ENCODE peak calls at places on chromosomes 16 and 17, in ten cellular contexts. F is keratinocyte, Q is psoas muscle, G is cardiac fibroblast, T is fibroblast of mammary gland, X is mucosa of descending colon, S is transverse colon, I is neuronal stem cell, P is lower leg skin, Y is right lobe of liver. R is an unnamed sample.

GRCh38 chr16:27822529-27823437 is 240.7 kb downstream of the GSG1L start:
- DNase-seq in P (no peak), S (no peak), G (no peak), T (no peak), I (no peak), F (no peak), X (no peak), Q (no peak), Y (no peak), R (no peak)

GRCh38 chr16:65832269-65832668 is 534.2 kb upstream of the CDH5 start:
- DNase-seq in X (no peak), G (no peak), Y (no peak), F (no peak), Q (no peak), P (no peak), T (no peak), I (no peak), S (no peak), R (no peak)

GRCh38 chr16:58551496-58551895 is 36.2 kb downstream of the SETD6 start:
- DNase-seq in G (peak; percentile 9), Y (no peak), S (no peak), X (no peak), F (no peak), P (no peak), Q (peak; percentile 15), I (no peak), T (no peak), R (peak; percentile 12)

GRCh38 chr17:65438708-65439294 is 122.6 kb downstream of the AXIN2 start:
- DNase-seq in I (no peak), G (no peak), S (no peak), T (peak; percentile 65), F (no peak), P (no peak), Y (no peak), X (no peak), Q (no peak), R (no peak)

GRCh38 chr16:9362050-9362449 is 270.6 kb downstream of the HAPSTR1 start:
- DNase-seq in P (no peak), F (no peak), T (no peak), Y (no peak), S (no peak), X (no peak), G (no peak), Q (no peak), I (no peak), R (no peak)

GRCh38 chr16:29821663-29822115 is 1.4 kb downstream of the MVP start:
- DNase-seq in S (peak; percentile 73), X (peak; percentile 67), Y (no peak), G (peak; percentile 79), F (no peak), P (no peak), T (peak; percentile 87), I (no peak), Q (no peak), R (no peak)

GRCh38 chr17:12180644-12181261 is 160.1 kb downstream of the MAP2K4 start:
- DNase-seq in X (no peak), I (peak; percentile 52), T (peak; percentile 66), G (peak; percentile 72), S (peak; percentile 11), Y (no peak), Q (no peak), F (peak; percentile 4), P (no peak), R (peak; percentile 10)

GRCh38 chr16:27646811-27647210 is 96.9 kb downstream of the KATNIP start:
- DNase-seq in I (no peak), S (no peak), T (peak; percentile 60), Y (no peak), Q (no peak), P (no peak), X (no peak), G (peak; percentile 9), F (no peak), R (no peak)

GRCh38 chr17:80663783-80664206 is 119.2 kb downstream of the RPTOR start:
- DNase-seq in X (peak; percentile 24), I (no peak), G (peak; percentile 29), S (peak; percentile 20), Y (no peak), P (no peak), T (peak; percentile 81), Q (peak; percentile 30), F (no peak), R (no peak)

GRCh38 chr16:914453-914852 is 56.3 kb downstream of the LMF1 start:
- DNase-seq in X (no peak), P (no peak), G (no peak), T (peak; percentile 14), F (no peak), Y (no peak), Q (no peak), I (no peak), S (no peak), R (no peak)

GRCh38 chr16:21145738-21146137 is 4.9 kb downstream of the DNAH3 start:
- DNase-seq in T (no peak), F (no peak), G (no peak), S (no peak), Y (no peak), I (no peak), Q (no peak), X (no peak), P (no peak), R (no peak)

GRCh38 chr16:21150375-21151001 is at the start of gene DNAH3:
- DNase-seq in S (peak; percentile 23), Q (no peak), P (no peak), G (peak; percentile 27), F (peak; percentile 50), I (no peak), X (no peak), Y (no peak), T (no peak), R (no peak)
- H3K4me3 ChIP-seq in S (no peak within 1 kb of the TSS), Q (no peak within 1 kb of the TSS), P (no peak within 1 kb of the TSS), G (no peak within 1 kb of the TSS), F (no peak within 1 kb of the TSS), I (no peak within 1 kb of the TSS), X (no peak within 1 kb of the TSS), Y (no peak within 1 kb of the TSS), T (no peak within 1 kb of the TSS), R (no peak within 1 kb of the TSS)

GRCh38 chr16:68233835-68234187 is 2.1 kb downstream of the ESRP2 start:
- DNase-seq in S (no peak), T (no peak), Q (no peak), X (no peak), Y (no peak), P (no peak), I (no peak), F (no peak), G (no peak), R (no peak)

GRCh38 chr16:68233085-68233834 is 2.7 kb downstream of the ESRP2 start:
- DNase-seq in F (no peak), G (no peak), X (no peak), P (no peak), Y (no peak), I (no peak), S (no peak), T (no peak), Q (no peak), R (no peak)

GRCh38 chr16:68235882-68236803 is at the start of gene ESRP2:
- DNase-seq in G (no peak), P (peak; percentile 74), Q (peak; percentile 36), Y (peak; percentile 92), F (peak; percentile 69), X (peak; percentile 95), I (no peak), T (no peak), S (peak; percentile 93), R (peak; percentile 97)

GRCh38 chr16:68235105-68235881 is 634 bp downstream of the ESRP2 start:
- DNase-seq in X (peak; percentile 71), T (no peak), S (peak; percentile 50), Q (peak; percentile 30), I (no peak), G (no peak), F (no peak), Y (peak; percentile 53), P (no peak), R (peak; percentile 72)

DNA sequence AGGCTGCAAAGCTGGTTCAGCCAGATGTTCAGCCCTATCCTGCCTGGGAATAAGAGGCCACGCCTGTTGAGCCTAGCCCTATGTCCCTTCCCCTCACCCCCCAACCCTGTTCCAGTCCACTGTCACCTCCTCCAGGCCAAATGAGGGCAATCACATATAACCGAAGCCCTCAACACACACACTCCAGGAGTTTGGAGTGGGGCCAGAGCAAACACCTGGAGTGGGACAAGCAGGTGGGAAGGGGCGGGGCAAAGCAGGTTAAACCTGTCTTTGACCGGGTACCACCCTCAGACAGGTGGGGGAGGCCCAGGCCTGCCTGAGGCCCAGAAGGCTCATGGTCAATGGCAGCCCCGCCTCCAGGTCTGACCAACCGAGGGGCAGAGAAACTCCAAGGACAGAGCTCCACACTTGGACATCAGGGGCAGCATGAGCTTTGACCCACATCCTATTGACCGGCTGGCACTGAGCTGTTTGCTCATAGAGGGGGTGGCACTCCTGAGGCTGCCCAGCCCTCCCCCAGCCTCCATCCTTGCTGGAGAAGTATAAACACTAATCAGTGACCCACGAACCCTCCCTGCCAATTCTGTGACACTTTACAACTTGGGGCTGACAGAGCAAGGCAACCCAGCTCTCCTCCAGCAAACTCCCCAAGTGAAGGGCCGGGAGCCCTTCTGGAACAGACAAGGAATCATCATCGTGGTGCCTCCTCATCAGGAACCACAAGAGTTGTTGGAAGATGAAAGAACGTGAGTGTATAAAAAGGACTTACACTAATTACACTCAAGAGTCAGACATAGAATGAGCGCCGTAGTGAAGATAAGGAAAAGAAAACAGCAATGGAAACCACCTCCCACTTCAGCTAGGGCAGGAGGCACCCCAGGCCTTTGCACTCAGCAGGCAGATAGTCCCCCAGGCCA is 1.5 kb downstream of the ESRP2 start:
- DNase-seq in T (no peak), Q (no peak), G (no peak), X (peak; percentile 96), S (peak; percentile 97), I (no peak), P (peak; percentile 68), Y (peak; percentile 80), F (peak; percentile 45), R (peak; percentile 94)
- H3K4me3 ChIP-seq in T (no peak overlapping the region), Q (no peak overlapping the region), G (no peak overlapping the region), X (peak overlapping the region; percentile 29), S (peak overlapping the region; percentile 46), I (no peak overlapping the region), P (peak overlapping the region; percentile 37), Y (peak overlapping the region; percentile 70), F (peak overlapping the region; percentile 83), R (peak overlapping the region; percentile 79)

GRCh38 chr17:54662978-54663876 is 237.4 kb upstream of the TOM1L1 start:
- DNase-seq in F (no peak), X (no peak), Y (no peak), I (no peak), T (no peak), S (no peak), G (no peak), Q (no peak), P (no peak), R (peak; percentile 39)

GRCh38 chr17:54666559-54666958 is 234.1 kb upstream of the TOM1L1 start:
- DNase-seq in S (no peak), P (no peak), I (no peak), T (no peak), F (no peak), X (no peak), G (no peak), Q (no peak), Y (no peak), R (no peak)
- H3K4me3 ChIP-seq in S (no peak overlapping the region), P (no peak overlapping the region), I (no peak overlapping the region), T (no peak overlapping the region), F (no peak overlapping the region), X (no peak overlapping the region), G (no peak overlapping the region), Q (no peak overlapping the region), Y (no peak overlapping the region), R (no peak overlapping the region)

DNA sequence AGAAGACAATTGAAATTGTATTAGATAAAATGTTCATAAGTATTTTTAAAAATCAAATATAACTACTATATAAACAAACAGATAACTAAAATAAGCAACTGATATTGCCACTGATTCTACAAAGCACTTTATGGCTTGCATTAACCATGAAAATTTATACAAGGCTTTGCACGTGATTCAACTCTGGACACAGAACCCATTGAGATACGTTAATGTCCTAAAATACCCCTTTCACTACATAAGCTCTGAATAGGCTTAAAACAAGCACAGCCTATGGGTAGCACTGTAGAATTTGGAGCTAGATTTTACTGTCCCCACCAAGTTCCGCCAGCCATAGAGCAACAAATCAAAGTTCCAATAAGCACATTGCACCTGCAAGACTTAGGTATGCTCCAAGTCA is 4.5 kb downstream of the ZNF652 start:
- DNase-seq in G (no peak), F (no peak), Y (no peak), Q (no peak), I (no peak), S (no peak), X (no peak), P (no peak), T (no peak), R (no peak)
- H3K4me3 ChIP-seq in G (no peak overlapping the region), F (no peak overlapping the region), Y (no peak overlapping the region), Q (no peak overlapping the region), I (no peak overlapping the region), S (no peak overlapping the region), X (no peak overlapping the region), P (no peak overlapping the region), T (no peak overlapping the region), R (no peak overlapping the region)